ENCODE peak calls at places on chromosomes 12 and 14, in six cellular contexts. D, X, Q, F, T and S are unnamed samples.

GRCh38 chr14:92403981-92404380 is 81.0 kb downstream of the SLC24A4 start:
- DNase-seq in D (no peak), X (no peak), Q (no peak), F (no peak), T (no peak), S (no peak)

GRCh38 chr14:90732723-90733122 is 83.5 kb downstream of the TTC7B start:
- DNase-seq in D (no peak), X (no peak), Q (no peak), F (no peak), T (no peak), S (no peak)

GRCh38 chr12:132171293-132171967 is 27.2 kb downstream of the NOC4L start:
- DNase-seq in D (no peak), X (no peak), Q (no peak), F (no peak), T (no peak), S (no peak)

GRCh38 chr14:61644834-61645233 is 50.5 kb upstream of the HIF1A start:
- DNase-seq in D (no peak), X (peak), Q (peak), F (no peak), T (no peak), S (peak)

GRCh38 chr12:48980389-48980952 is 2.3 kb downstream of the WNT1 start:
- DNase-seq in D (no peak), X (no peak), Q (no peak), F (no peak), T (no peak), S (no peak)

GRCh38 chr12:53287741-53288216 is 7.6 kb upstream of the PFDN5 start:
- DNase-seq in D (peak), X (peak), Q (peak), F (peak), T (peak), S (peak)

GRCh38 chr12:52496054-52496453 is 3.0 kb upstream of the KRT6A start:
- DNase-seq in D (no peak), X (no peak), Q (no peak), F (no peak), T (no peak), S (no peak)

GRCh38 chr12:104353012-104353981 is 49.8 kb downstream of the EID3 start:
- DNase-seq in D (no peak), X (peak), Q (no peak), F (no peak), T (no peak), S (no peak)

GRCh38 chr14:35504260-35504659 is 29.7 kb upstream of the INSM2 start:
- DNase-seq in D (no peak), X (no peak), Q (no peak), F (no peak), T (no peak), S (no peak)

GRCh38 chr12:52992699-52993557 is 13.3 kb upstream of the EIF4B start:
- DNase-seq in D (no peak), X (peak), Q (no peak), F (peak), T (no peak), S (peak)

GRCh38 chr14:62117718-62118164 is 355.5 kb downstream of the SNAPC1 start:
- DNase-seq in D (no peak), X (no peak), Q (no peak), F (no peak), T (peak), S (peak)

GRCh38 chr14:39102265-39102968 is 618 bp downstream of the SEC23A start:
- DNase-seq in D (no peak), X (peak), Q (no peak), F (peak), T (peak), S (peak)